ENCODE peak calls at places on chromosomes 1 and 21, in six cellular contexts. H is SK-N-SH, L is neural progenitor cell, V is HCT116, Y is PC-3, F is MM.1S. C is an unnamed sample. For H3K4me1, the result is how much of the 10 kb centered on the place peaks cover.

GRCh38 chr1:70556541-70556940 is 145.5 kb downstream of the CTH start:
- DNase-seq in V (no peak), Y (no peak), F (no peak), H (no peak), L (no peak), C (no peak)

GRCh38 chr1:162145280-162145965 is 75.9 kb downstream of the NOS1AP start:
- DNase-seq in Y (no peak), V (no peak), F (no peak), L (peak), H (no peak), C (no peak)

GRCh38 chr1:27446491-27447020 is 43.4 kb downstream of the WASF2 start:
- DNase-seq in F (no peak), L (no peak), V (no peak), Y (no peak), H (no peak), C (no peak)

GRCh38 chr1:10665930-10666850 is 130.3 kb downstream of the CASZ1 start:
- DNase-seq in Y (no peak), H (no peak), V (no peak), F (no peak), L (no peak), C (no peak)

GRCh38 chr1:14929547-14930223 is 223.9 kb upstream of the TMEM51 start:
- DNase-seq in H (no peak), V (no peak), L (no peak), Y (peak), F (no peak), C (peak)

GRCh38 chr1:94757931-94758330 is 62.2 kb upstream of the SLC44A3 start:
- DNase-seq in Y (no peak), L (peak), V (no peak), F (no peak), H (no peak), C (no peak)

GRCh38 chr1:69319287-69319686 is 248.4 kb upstream of the LRRC7 start:
- DNase-seq in Y (no peak), H (no peak), F (no peak), V (no peak), L (no peak), C (no peak)

GRCh38 chr1:35844826-35845225 is 37.0 kb downstream of the AGO4 start:
- DNase-seq in H (no peak), Y (no peak), F (no peak), V (no peak), L (no peak), C (no peak)

GRCh38 chr1:54591127-54591756 is 32.1 kb downstream of the FAM151A start:
- DNase-seq in V (no peak), F (no peak), Y (no peak), L (no peak), H (no peak), C (no peak)

GRCh38 chr1:10704383-10704882 is 92.0 kb downstream of the CASZ1 start:
- DNase-seq in H (no peak), F (no peak), L (peak), Y (no peak), V (no peak), C (no peak)

GRCh38 chr1:14561014-14561693 is 37.3 kb upstream of the KAZN start:
- DNase-seq in V (no peak), F (no peak), H (no peak), Y (peak), L (no peak), C (peak)

GRCh38 chr21:43916076-43916475 is 51.1 kb downstream of the AGPAT3 start:
- DNase-seq in V (no peak), F (peak), H (no peak), Y (no peak), L (no peak), C (peak)

GRCh38 chr1:64901663-64902062 is 64.7 kb downstream of the JAK1 start:
- DNase-seq in L (no peak), Y (no peak), H (peak), V (no peak), F (no peak), C (no peak)

GRCh38 chr1:51679435-51679834 is 62.5 kb downstream of the OSBPL9 start:
- DNase-seq in F (peak), H (no peak), V (no peak), Y (peak), L (no peak), C (peak)

GRCh38 chr1:160575112-160575664 is 4.1 kb downstream of the CD84 start:
- DNase-seq in V (no peak), F (no peak), H (no peak), L (no peak), Y (no peak), C (no peak)

GRCh38 chr1:231921951-231922350 is 295.4 kb downstream of the DISC1 start:
- DNase-seq in Y (no peak), F (no peak), H (no peak), L (no peak), V (no peak), C (no peak)

GRCh38 chr1:231923461-231924132 is 297.0 kb downstream of the DISC1 start:
- DNase-seq in L (no peak), F (no peak), H (no peak), V (no peak), Y (no peak), C (peak)

GRCh38 chr1:231919269-231919886 is 292.8 kb downstream of the DISC1 start:
- DNase-seq in H (peak), Y (no peak), F (peak), V (no peak), L (no peak), C (no peak)

GRCh38 chr1:231918239-231919015 is 291.8 kb downstream of the DISC1 start:
- DNase-seq in Y (peak), F (peak), L (no peak), H (no peak), V (no peak), C (no peak)

GRCh38 chr1:231919900-231920299 is 293.3 kb downstream of the DISC1 start:
- DNase-seq in V (no peak), L (peak), Y (no peak), F (no peak), H (peak), C (no peak)
- TF ChIP-seq EZH2phosphoT487 in V (no peak), L (no peak), Y (no peak), F (no peak), H (no peak), C (no peak)

DNA sequence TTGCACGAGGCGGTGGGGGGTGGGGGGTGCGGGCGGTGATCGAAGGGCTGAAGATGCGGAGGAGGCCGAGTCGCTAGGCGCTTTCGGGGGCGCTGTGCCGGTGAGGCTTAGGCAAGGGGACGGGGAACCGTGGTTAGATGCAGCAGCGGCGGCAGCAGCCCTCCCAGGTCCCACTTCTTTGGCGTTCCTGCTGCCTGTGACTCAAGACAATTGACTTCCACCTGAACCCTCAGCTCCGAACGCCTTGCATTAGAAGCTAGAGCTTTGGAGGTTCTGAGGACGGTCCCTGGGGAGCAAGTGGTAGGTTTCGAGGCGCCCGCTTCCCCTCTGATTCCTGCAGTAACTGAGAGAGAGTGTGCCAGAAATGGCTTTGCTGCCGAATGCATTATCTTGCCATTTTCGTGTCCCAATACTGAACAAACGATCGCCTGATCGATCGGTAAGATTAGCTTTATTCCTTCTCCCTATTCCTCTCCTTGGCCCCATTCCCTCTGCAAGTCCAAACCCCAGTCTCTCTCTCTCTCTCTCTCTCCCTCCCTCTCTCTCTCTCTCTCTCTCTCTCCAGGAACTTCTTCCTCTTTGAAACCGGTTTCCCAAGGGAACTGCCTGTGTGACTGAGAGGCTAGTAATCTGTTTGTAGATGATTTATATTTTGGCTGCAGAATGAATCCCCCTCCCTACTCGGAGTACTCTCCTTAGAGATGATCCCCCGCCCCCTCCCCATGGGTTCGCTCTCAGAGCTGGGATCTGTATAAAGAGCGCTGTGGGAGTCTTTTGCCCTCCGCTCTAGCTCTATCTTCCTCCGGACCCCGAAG is 736 bp upstream of the BRINP3 start:
- DNase-seq in V (peak), Y (peak), F (no peak), H (peak), L (peak), C (peak)
- H3K9ac ChIP-seq in V (peak), Y (peak), F (no peak), H (no peak), L (no peak), C (no peak)

DNA sequence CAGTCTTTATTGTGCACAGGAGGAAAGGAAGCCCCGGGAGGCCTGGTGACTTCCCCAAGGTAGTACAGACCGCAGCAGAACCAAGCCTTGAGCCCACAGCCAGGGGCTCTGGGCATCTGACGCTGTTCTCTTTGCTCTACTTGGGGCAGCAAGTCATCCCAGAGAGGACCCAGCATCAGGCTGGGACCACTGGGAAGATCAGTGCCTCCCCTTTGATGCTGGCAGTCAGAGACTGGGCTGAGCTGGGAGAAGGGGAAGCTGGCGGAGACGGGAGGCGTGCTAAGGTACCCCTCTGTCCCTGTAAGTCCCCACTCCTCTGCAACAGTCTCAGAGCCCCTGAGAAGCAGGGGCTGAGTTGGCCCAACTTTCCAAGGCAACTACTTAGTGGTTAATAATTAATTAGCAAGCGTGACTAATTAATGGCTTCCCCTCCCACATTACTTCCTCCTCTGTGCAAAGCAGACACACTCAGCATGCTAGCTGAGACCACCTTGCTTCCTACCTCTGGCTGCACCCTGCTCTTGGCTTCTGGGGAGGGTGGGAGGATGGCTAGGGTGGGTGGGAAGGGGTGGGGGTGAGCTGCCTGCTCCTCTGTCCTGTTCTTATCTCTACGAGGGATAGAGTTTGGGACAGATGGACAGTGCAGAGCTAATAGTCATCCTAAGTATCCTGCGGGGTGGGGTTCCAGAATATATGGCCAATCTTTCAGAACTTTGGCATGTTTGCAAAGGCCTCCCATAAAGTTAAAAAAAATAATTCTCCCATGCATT is 1.3 kb downstream of the INAVA start:
- DNase-seq in Y (peak), L (no peak), H (no peak), F (no peak), V (no peak), C (no peak)
- H3K4me1 ChIP-seq in Y (half or more), L (under half), H (under half), F (under half), V (half or more), C (under half)

GRCh38 chr1:12075195-12076114 is 12.4 kb downstream of the TNFRSF8 start:
- DNase-seq in V (no peak), Y (no peak), H (no peak), L (no peak), F (no peak), C (peak)
- TF ChIP-seq EZH2phosphoT487 in V (no peak), Y (no peak), H (no peak), L (no peak), F (no peak), C (no peak)

C was measured in GM23248.